ENCODE peak calls at places on chromosomes 7 and 10, in ten cellular contexts. J, R, G, Q, A, M, L, S, Z and H are unnamed samples.

GRCh38 chr10:71597821-71598498 is 121.6 kb downstream of the C10orf105 start:
- DNase-seq in Z (no peak), J (no peak), S (no peak), G (peak), Q (no peak), A (peak), R (peak), L (no peak), M (no peak), H (peak)

GRCh38 chr7:46139079-46139478 is 218.0 kb upstream of the IGFBP3 start:
- DNase-seq in J (no peak), L (no peak), R (peak), Z (no peak), M (no peak), G (no peak), Q (no peak), S (no peak), A (peak), H (no peak)

GRCh38 chr7:80060218-80060806 is 74.3 kb upstream of the GNAI1 start:
- DNase-seq in L (no peak), M (no peak), G (no peak), R (peak), J (no peak), A (peak), S (no peak), Z (no peak), Q (no peak), H (no peak)

GRCh38 chr7:22481726-22482125 is 18.3 kb downstream of the STEAP1B start:
- DNase-seq in L (no peak), Q (no peak), R (no peak), Z (no peak), S (no peak), G (no peak), M (no peak), J (no peak), A (peak), H (no peak)

GRCh38 chr7:150399861-150400778 is 21.0 kb downstream of the ZNF775 start:
- DNase-seq in G (no peak), R (no peak), Z (peak), A (peak), S (no peak), Q (peak), L (no peak), J (no peak), M (no peak), H (no peak)

GRCh38 chr10:28947209-28947608 is 269.9 kb downstream of the BAMBI start:
- DNase-seq in R (peak), A (peak), L (no peak), J (no peak), G (no peak), Z (peak), M (no peak), Q (no peak), S (no peak), H (peak)

GRCh38 chr10:1475095-1475583 is 262.2 kb downstream of the ADARB2 start:
- DNase-seq in M (no peak), Z (no peak), S (no peak), A (no peak), J (no peak), G (no peak), Q (peak), L (no peak), R (no peak), H (no peak)

GRCh38 chr10:132446661-132447445 is 49.9 kb downstream of the PWWP2B start:
- DNase-seq in Q (peak), A (peak), G (peak), L (peak), M (peak), S (peak), J (peak), Z (peak), R (peak), H (peak)

GRCh38 chr10:22737587-22737986 is 23.2 kb upstream of the PIP4K2A start:
- DNase-seq in S (no peak), M (no peak), J (no peak), Q (no peak), L (no peak), G (no peak), Z (peak), A (peak), R (peak), H (peak)

GRCh38 chr7:111409714-111410422 is 152.4 kb downstream of the IMMP2L start:
- DNase-seq in G (no peak), S (no peak), M (no peak), L (no peak), A (peak), R (peak), Z (no peak), Q (no peak), J (no peak), H (no peak)